ENCODE peak calls at places on chromosomes 16 and 17, in seven cellular contexts. L is stimulated activated naive CD8-positive, alpha-beta T cell treated with anti-CD3 and anti-CD28 coated beads, Interleukin-15, amount 100 ng/mL, for 72 hours; I is cardiac muscle cell; S is islet precursor cell; V is fibroblast of pulmonary artery; W is AG10803; D is heart left ventricle. H is an unnamed sample.

GRCh38 chr16:15704545-15704987 is 54.5 kb downstream of the NDE1 start:
- DNase-seq in S (peak), I (peak), W (peak), D (peak), V (peak), L (peak), H (peak)

GRCh38 chr16:2205104-2205966 is at the start of gene MLST8:
- DNase-seq in L (peak), S (peak), V (peak), W (peak), I (peak), D (peak), H (peak)

GRCh38 chr17:57424777-57425188 is 168.5 kb downstream of the MSI2 start:
- DNase-seq in W (no peak), I (peak), L (no peak), D (no peak), V (peak), S (peak), H (peak)

GRCh38 chr16:642189-643049 is 791 bp downstream of the MCRIP2 start:
- DNase-seq in L (no peak), V (no peak), I (peak), S (no peak), W (no peak), D (peak), H (no peak)

GRCh38 chr17:76075364-76076099 is 951 bp downstream of the GALR2 start:
- DNase-seq in D (no peak), L (no peak), I (no peak), W (no peak), S (peak), V (no peak), H (no peak)

GRCh38 chr16:81238296-81239011 is at the start of gene BCO1:
- DNase-seq in D (no peak), I (peak), S (no peak), W (peak), L (no peak), V (peak), H (peak)

GRCh38 chr17:30235386-30236296 is at the start of gene SLC6A4:
- DNase-seq in V (peak), L (no peak), I (peak), D (no peak), W (no peak), S (peak), H (no peak)

GRCh38 chr16:10988164-10988803 is 43.9 kb downstream of the CLEC16A start:
- DNase-seq in V (no peak), I (no peak), W (no peak), L (peak), S (no peak), D (no peak), H (no peak)

GRCh38 chr17:48246623-48247022 is 139.1 kb downstream of the SNX11 start:
- DNase-seq in L (no peak), S (no peak), W (peak), V (no peak), I (no peak), D (no peak), H (no peak)

GRCh38 chr16:73504591-73504990 is 456.7 kb upstream of the ZFHX3 start:
- DNase-seq in I (no peak), S (no peak), D (no peak), L (no peak), W (no peak), V (no peak), H (no peak)

GRCh38 chr16:29864205-29864604 is 1.2 kb upstream of the CDIPT start:
- DNase-seq in V (no peak), I (no peak), W (no peak), L (no peak), D (no peak), S (no peak), H (no peak)

GRCh38 chr17:81120149-81120484 is 45.2 kb upstream of the PVALEF start:
- DNase-seq in S (no peak), D (no peak), I (no peak), L (no peak), W (no peak), V (no peak), H (no peak)

GRCh38 chr17:6862822-6863221 is 31.3 kb upstream of the TEKT1 start:
- DNase-seq in I (no peak), D (no peak), S (no peak), L (peak), W (no peak), V (no peak), H (no peak)

GRCh38 chr16:49756971-49757743 is 98.8 kb downstream of the ZNF423 start:
- DNase-seq in S (peak), L (no peak), W (no peak), I (peak), D (no peak), V (peak), H (peak)

GRCh38 chr17:50832267-50833227 is 2.8 kb upstream of the WFIKKN2 start:
- DNase-seq in S (peak), V (no peak), W (no peak), L (no peak), I (no peak), D (no peak), H (no peak)

GRCh38 chr17:28293994-28294393 is 25.0 kb upstream of the TMEM97 start:
- DNase-seq in L (no peak), S (no peak), I (no peak), W (no peak), V (no peak), D (no peak), H (no peak)

GRCh38 chr17:74730491-74731346 is 6.3 kb upstream of the RAB37 start:
- DNase-seq in I (no peak), W (no peak), L (peak), S (no peak), D (no peak), V (no peak), H (no peak)

GRCh38 chr17:8873801-8874715 is 6.6 kb upstream of the PIK3R6 start:
- DNase-seq in I (no peak), D (no peak), S (no peak), W (no peak), L (no peak), V (no peak), H (no peak)

GRCh38 chr16:68776821-68777485 is 39.9 kb downstream of the CDH1 start:
- DNase-seq in S (no peak), W (peak), V (no peak), I (no peak), D (no peak), L (peak), H (no peak)

GRCh38 chr16:974606-975312 is 4.0 kb upstream of the LMF1 start:
- DNase-seq in I (no peak), V (no peak), L (no peak), D (no peak), S (no peak), W (no peak), H (no peak)

GRCh38 chr16:30032083-30032819 is 1.2 kb upstream of the TLCD3B start:
- DNase-seq in I (peak), V (peak), L (peak), D (no peak), S (peak), W (peak), H (peak)

GRCh38 chr17:65092262-65092661 is 35.7 kb upstream of the GNA13 start:
- DNase-seq in W (peak), S (no peak), I (peak), D (no peak), L (no peak), V (no peak), H (no peak)

GRCh38 chr17:17527534-17527933 is 31.3 kb upstream of the RASD1 start:
- DNase-seq in W (no peak), D (no peak), V (no peak), S (no peak), I (no peak), L (no peak), H (no peak)

GRCh38 chr17:66322764-66323163 is 20.4 kb downstream of the PRKCA start:
- DNase-seq in L (no peak), S (no peak), I (no peak), W (peak), V (no peak), D (no peak), H (no peak)

GRCh38 chr16:73049051-73049910 is 1.4 kb upstream of the ZFHX3 start:
- DNase-seq in D (no peak), I (no peak), W (no peak), S (peak), V (no peak), L (no peak), H (no peak)

GRCh38 chr16:88705746-88706287 is 391 bp downstream of the RNF166 start:
- DNase-seq in L (peak), I (no peak), D (no peak), W (no peak), S (no peak), V (no peak), H (peak)

GRCh38 chr17:16419929-16420271 is 4.5 kb downstream of the TRPV2 start:
- DNase-seq in D (no peak), S (peak), W (peak), L (peak), V (peak), I (peak), H (no peak)

GRCh38 chr17:64131606-64132270 is 1.8 kb upstream of the ERN1 start:
- DNase-seq in L (no peak), W (no peak), I (no peak), S (no peak), D (no peak), V (no peak), H (no peak)

GRCh38 chr16:19524356-19524865 is 669 bp downstream of the CCP110 start:
- DNase-seq in L (peak), I (no peak), S (no peak), D (no peak), V (no peak), W (no peak), H (no peak)

GRCh38 chr17:31544186-31544585 is 152.7 kb downstream of the RAB11FIP4 start:
- DNase-seq in S (peak), L (no peak), V (no peak), D (no peak), I (no peak), W (no peak), H (no peak)

GRCh38 chr16:87823146-87823929 is 46.0 kb downstream of the SLC7A5 start:
- DNase-seq in L (no peak), D (no peak), W (no peak), I (no peak), S (no peak), V (no peak), H (no peak)

GRCh38 chr16:84648595-84649510 is 542 bp downstream of the KLHL36 start:
- DNase-seq in D (peak), L (peak), S (peak), V (no peak), I (peak), W (no peak), H (no peak)

GRCh38 chr17:80832266-80832676 is 159.4 kb upstream of the CHMP6 start:
- DNase-seq in I (peak), S (peak), W (peak), D (peak), V (peak), L (no peak), H (peak)

GRCh38 chr17:55730380-55730779 is 7.7 kb upstream of the TMEM100 start:
- DNase-seq in D (no peak), W (no peak), V (no peak), I (peak), L (no peak), S (no peak), H (no peak)

GRCh38 chr16:30112197-30113030 is 923 bp downstream of the GDPD3 start:
- DNase-seq in L (peak), S (peak), W (peak), I (peak), D (peak), V (peak), H (no peak)

H was measured in endothelial cell of umbilical vein.